ENCODE peak calls at places on chromosomes 3 and 15, in four cellular contexts. One of them, this sample, is unnamed.

GRCh38 chr15:91891788-91892187 is 38.3 kb downstream of the SLCO3A1 start:
- DNase-seq in right atrium auricular region: no peak
- DNase-seq in Peyer's patch: no peak
- DNase-seq in uterus: no peak
- DNase-seq in this sample: no peak

GRCh38 chr3:156812521-156813335 is 13.4 kb upstream of the LEKR1 start:
- DNase-seq in uterus: no peak
- DNase-seq in right atrium auricular region: no peak
- DNase-seq in Peyer's patch: no peak
- DNase-seq in this sample: no peak

GRCh38 chr15:90067953-90068613 is 34.2 kb downstream of the IDH2 start:
- DNase-seq in Peyer's patch: no peak
- DNase-seq in uterus: no peak
- DNase-seq in right atrium auricular region: no peak
- DNase-seq in this sample: no peak

GRCh38 chr3:13716540-13717221 is 163.2 kb downstream of the WNT7A start:
- DNase-seq in uterus: no peak
- DNase-seq in right atrium auricular region: peak; percentile 49
- DNase-seq in Peyer's patch: peak; percentile 6
- DNase-seq in this sample: no peak

GRCh38 chr3:12629560-12629959 is 34.4 kb downstream of the RAF1 start:
- DNase-seq in right atrium auricular region: no peak
- DNase-seq in Peyer's patch: no peak
- DNase-seq in uterus: no peak
- DNase-seq in this sample: no peak

GRCh38 chr15:59256538-59256937 is 49.9 kb downstream of the LDHAL6B start:
- DNase-seq in uterus: no peak
- DNase-seq in Peyer's patch: no peak
- DNase-seq in right atrium auricular region: no peak
- DNase-seq in this sample: no peak

GRCh38 chr15:38593523-38593922 is 28.9 kb upstream of the RASGRP1 start:
- DNase-seq in uterus: no peak
- DNase-seq in Peyer's patch: no peak
- DNase-seq in right atrium auricular region: no peak
- DNase-seq in this sample: no peak

GRCh38 chr15:90221251-90221900 is 12.4 kb downstream of the CIB1 start:
- DNase-seq in Peyer's patch: peak; percentile 82
- DNase-seq in uterus: peak; percentile 72
- DNase-seq in right atrium auricular region: peak; percentile 82
- DNase-seq in this sample: peak; percentile 75

GRCh38 chr15:83538682-83539081 is 91.5 kb downstream of the SH3GL3 start:
- DNase-seq in Peyer's patch: no peak
- DNase-seq in right atrium auricular region: no peak
- DNase-seq in uterus: no peak
- DNase-seq in this sample: no peak

GRCh38 chr3:194137314-194138097 is 1.6 kb downstream of the HES1 start:
- DNase-seq in Peyer's patch: peak; percentile 84
- DNase-seq in uterus: peak; percentile 67
- DNase-seq in right atrium auricular region: peak; percentile 82
- DNase-seq in this sample: peak; percentile 86

GRCh38 chr3:178275793-178276192 is 260.4 kb upstream of the KCNMB2 start:
- DNase-seq in uterus: no peak
- DNase-seq in Peyer's patch: no peak
- DNase-seq in right atrium auricular region: no peak
- DNase-seq in this sample: no peak

GRCh38 chr3:107065094-107065861 is 312.0 kb upstream of the CCDC54 start:
- DNase-seq in uterus: no peak
- DNase-seq in right atrium auricular region: no peak
- DNase-seq in Peyer's patch: no peak
- DNase-seq in this sample: no peak

GRCh38 chr3:107068980-107069379 is 308.3 kb upstream of the CCDC54 start:
- DNase-seq in Peyer's patch: no peak
- DNase-seq in uterus: no peak
- DNase-seq in right atrium auricular region: no peak
- DNase-seq in this sample: no peak

GRCh38 chr3:107064445-107065060 is 312.7 kb upstream of the CCDC54 start:
- DNase-seq in right atrium auricular region: peak; percentile 77
- DNase-seq in uterus: peak; percentile 71
- DNase-seq in Peyer's patch: no peak
- DNase-seq in this sample: no peak

GRCh38 chr3:107063351-107063750 is 313.9 kb upstream of the CCDC54 start:
- DNase-seq in Peyer's patch: no peak
- DNase-seq in uterus: no peak
- DNase-seq in right atrium auricular region: no peak
- DNase-seq in this sample: no peak

DNA sequence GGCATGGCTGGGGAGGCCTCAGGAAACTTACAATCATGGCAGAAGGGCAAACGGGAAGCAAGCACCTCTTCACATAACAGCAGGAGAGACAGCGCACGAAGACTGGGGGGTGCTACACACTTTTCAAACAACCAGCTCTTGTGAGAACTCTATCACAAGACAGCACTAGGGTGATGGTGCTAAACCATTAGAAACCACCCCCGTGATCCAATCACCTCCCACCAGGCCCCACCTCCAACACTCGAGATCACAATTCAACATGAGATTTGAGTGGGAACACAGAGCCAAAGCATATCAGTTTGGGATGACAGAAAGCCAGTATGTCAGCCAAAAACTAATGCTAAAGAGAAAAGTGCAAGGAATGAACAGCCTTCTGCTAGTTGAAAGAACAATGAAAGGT is 309.8 kb upstream of the CCDC54 start:
- DNase-seq in uterus: no peak
- DNase-seq in Peyer's patch: no peak
- DNase-seq in right atrium auricular region: no peak
- DNase-seq in this sample: no peak
- H3K4me1 ChIP-seq in uterus: no peaks in the 10 kb centered on the region
- H3K4me1 ChIP-seq in Peyer's patch: no peaks in the 10 kb centered on the region
- H3K4me1 ChIP-seq in right atrium auricular region: peaks cover 24% of the 10 kb centered on the region
- H3K4me1 ChIP-seq in this sample: peaks cover 16% of the 10 kb centered on the region

DNA sequence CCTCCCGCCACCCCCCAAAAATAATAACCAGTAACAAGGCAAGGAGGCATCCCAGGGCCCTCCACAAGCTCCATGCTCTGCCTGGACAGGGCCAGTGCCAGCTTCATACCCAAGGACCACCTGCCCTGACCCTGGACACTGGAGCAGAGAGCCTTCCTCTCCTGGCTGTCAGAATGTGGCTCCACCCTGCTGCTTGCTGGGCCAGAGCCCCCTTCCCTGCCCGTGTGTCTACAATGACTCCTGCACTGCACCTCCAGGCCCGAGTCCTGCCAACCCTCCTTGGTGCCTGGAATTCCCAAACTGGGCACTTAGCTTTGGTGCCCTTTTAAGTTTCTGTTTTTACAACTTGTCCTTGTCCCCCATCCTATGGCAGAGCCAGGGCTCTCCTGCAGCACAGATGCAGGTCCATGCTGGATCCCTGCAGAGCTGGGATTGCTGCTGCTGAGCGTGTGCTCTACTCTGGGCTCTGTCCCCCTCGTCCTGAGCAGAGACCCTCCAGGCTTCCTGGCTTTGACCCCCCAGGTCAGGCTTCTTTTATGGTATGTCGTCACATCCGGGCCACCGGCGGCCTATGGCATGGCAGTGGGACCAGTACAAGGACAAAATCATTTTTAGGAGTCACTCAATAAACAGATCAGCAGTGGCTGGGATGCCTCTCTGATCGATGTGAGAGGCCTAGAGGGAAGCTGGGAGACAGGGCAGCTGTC is 11.4 kb upstream of the SNRPA1 start:
- DNase-seq in Peyer's patch: no peak
- DNase-seq in right atrium auricular region: peak; percentile 32
- DNase-seq in uterus: no peak
- DNase-seq in this sample: peak; percentile 39
- H3K4me3 ChIP-seq in Peyer's patch: no peak overlapping the region
- H3K4me3 ChIP-seq in right atrium auricular region: no peak overlapping the region
- H3K4me3 ChIP-seq in uterus: no peak overlapping the region
- H3K4me3 ChIP-seq in this sample: no peak overlapping the region

DNA sequence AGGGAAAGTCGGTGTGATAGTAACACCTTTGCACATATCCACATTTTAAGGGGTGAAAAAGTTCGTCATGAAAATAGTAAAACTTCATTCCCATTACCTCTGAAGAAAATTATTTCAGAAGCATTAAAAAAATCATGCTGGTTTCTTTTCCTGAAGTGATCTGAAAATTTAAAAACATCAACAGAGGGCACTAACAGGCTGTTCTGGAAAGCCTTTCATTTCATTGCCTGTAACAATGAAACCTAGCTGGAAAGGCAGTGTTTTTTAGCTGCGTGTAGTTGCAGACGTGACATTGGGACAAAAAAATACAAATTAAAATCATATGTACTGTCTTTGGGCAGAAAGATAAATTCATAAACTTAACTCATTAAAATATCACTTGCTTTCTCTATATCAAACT is 993.8 kb downstream of the GBE1 start:
- DNase-seq in right atrium auricular region: no peak
- DNase-seq in Peyer's patch: no peak
- DNase-seq in uterus: no peak
- DNase-seq in this sample: no peak
- TF ChIP-seq CTCF in right atrium auricular region: no peak
- TF ChIP-seq CTCF in Peyer's patch: peak; percentile 24
- TF ChIP-seq CTCF in uterus: no peak
- TF ChIP-seq CTCF in this sample: no peak

GRCh38 chr15:73930371-73930770 is 4.1 kb downstream of the LOXL1 start:
- DNase-seq in right atrium auricular region: peak; percentile 87
- DNase-seq in uterus: no peak
- DNase-seq in Peyer's patch: peak; percentile 48
- DNase-seq in this sample: peak; percentile 44
- H3K4me1 ChIP-seq in right atrium auricular region: peaks cover 74% of the 10 kb centered on the region
- H3K4me1 ChIP-seq in uterus: no peaks in the 10 kb centered on the region
- H3K4me1 ChIP-seq in Peyer's patch: peaks cover 14% of the 10 kb centered on the region
- H3K4me1 ChIP-seq in this sample: peaks cover 44% of the 10 kb centered on the region

GRCh38 chr3:23221136-23221535 is 18.0 kb downstream of the UBE2E2 start:
- DNase-seq in Peyer's patch: no peak
- DNase-seq in uterus: no peak
- DNase-seq in right atrium auricular region: no peak
- DNase-seq in this sample: no peak
- H3K4me3 ChIP-seq in Peyer's patch: no peak overlapping the region
- H3K4me3 ChIP-seq in uterus: no peak overlapping the region
- H3K4me3 ChIP-seq in right atrium auricular region: no peak overlapping the region
- H3K4me3 ChIP-seq in this sample: peak overlapping the region; percentile 30

DNA sequence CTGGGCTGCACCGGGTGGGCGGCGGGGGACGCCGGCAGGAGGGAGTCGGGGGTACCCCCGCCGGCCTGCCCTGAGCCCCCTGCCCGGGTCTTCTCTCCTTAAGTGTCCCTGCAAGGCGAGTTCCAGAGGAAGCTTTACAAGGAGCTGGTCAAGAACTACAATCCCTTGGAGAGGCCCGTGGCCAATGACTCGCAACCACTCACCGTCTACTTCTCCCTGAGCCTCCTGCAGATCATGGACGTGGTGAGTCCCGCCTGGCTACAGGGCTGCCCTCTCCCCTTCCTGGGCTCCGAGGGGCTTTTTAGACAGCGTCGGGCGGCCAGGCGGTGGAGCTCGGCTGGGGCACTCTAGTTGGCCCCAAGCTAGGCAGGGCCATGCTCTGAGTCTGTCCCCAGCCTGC is 480 bp downstream of the CHRNA7 start:
- DNase-seq in uterus: no peak
- DNase-seq in Peyer's patch: no peak
- DNase-seq in right atrium auricular region: no peak
- DNase-seq in this sample: no peak
- TF ChIP-seq CTCF in uterus: no peak
- TF ChIP-seq CTCF in Peyer's patch: no peak
- TF ChIP-seq CTCF in right atrium auricular region: no peak
- TF ChIP-seq CTCF in this sample: no peak

GRCh38 chr3:71994203-71994602 is 209.3 kb upstream of the PROK2 start:
- DNase-seq in uterus: no peak
- DNase-seq in right atrium auricular region: no peak
- DNase-seq in Peyer's patch: no peak
- DNase-seq in this sample: no peak
- H3K4me1 ChIP-seq in uterus: no peaks in the 10 kb centered on the region
- H3K4me1 ChIP-seq in right atrium auricular region: no peaks in the 10 kb centered on the region
- H3K4me1 ChIP-seq in Peyer's patch: no peaks in the 10 kb centered on the region
- H3K4me1 ChIP-seq in this sample: no peaks in the 10 kb centered on the region

This sample was measured in lower lobe of right lung.